ENCODE peak calls at places on chromosome 1, in four cellular contexts. P is CD8-positive, alpha-beta memory T cell; D is cardiac muscle cell; J is dorsolateral prefrontal cortex. T is an unnamed sample.

GRCh38 chr1:28982198-28982597 is 67.8 kb downstream of the EPB41 start:
- DNase-seq in P (no peak), J (no peak), D (no peak), T (no peak)

GRCh38 chr1:54818461-54819194 is 17.5 kb upstream of the TTC22 start:
- DNase-seq in J (no peak), P (no peak), D (peak; percentile 46), T (no peak)

GRCh38 chr1:24920155-24920925 is 9.7 kb downstream of the RUNX3 start:
- DNase-seq in D (peak; percentile 62), J (no peak), P (no peak), T (no peak)

GRCh38 chr1:41317356-41317755 is 43.9 kb upstream of the FOXO6 start:
- DNase-seq in D (no peak), P (no peak), J (no peak), T (no peak)

GRCh38 chr1:3671371-3672180 is 19.3 kb downstream of the TP73 start:
- DNase-seq in J (no peak), P (no peak), D (no peak), T (peak; percentile 25)

GRCh38 chr1:22808846-22809501 is 98.3 kb downstream of the EPHB2 start:
- DNase-seq in D (peak; percentile 91), P (no peak), J (peak; percentile 85), T (peak; percentile 70)

GRCh38 chr1:88053065-88053464 is 631.0 kb upstream of the PKN2 start:
- DNase-seq in D (no peak), J (no peak), P (no peak), T (no peak)

GRCh38 chr1:159922499-159923202 is 2.7 kb downstream of the TAGLN2 start:
- DNase-seq in D (peak; percentile 67), P (no peak), J (no peak), T (peak; percentile 31)

GRCh38 chr1:159799446-159799985 is 2.6 kb upstream of the FCRL6 start:
- DNase-seq in P (no peak), D (no peak), J (no peak), T (no peak)

GRCh38 chr1:101008229-101008628 is 17.4 kb downstream of the DPH5 start:
- DNase-seq in J (no peak), D (no peak), P (no peak), T (no peak)

GRCh38 chr1:62045579-62045978 is 149.1 kb upstream of the L1TD1 start:
- DNase-seq in P (no peak), J (no peak), D (peak; percentile 15), T (no peak)

GRCh38 chr1:218698181-218698580 is 353.0 kb downstream of the TGFB2 start:
- DNase-seq in P (no peak), D (peak; percentile 64), J (no peak), T (no peak)

GRCh38 chr1:31621498-31621820 is 4.0 kb downstream of the HCRTR1 start:
- DNase-seq in J (no peak), D (no peak), P (no peak), T (no peak)